ENCODE peak calls at places on chromosomes 1 and 21, in seven cellular contexts. One of them, this sample, is unnamed.

GRCh38 chr1:178940022-178940765 is 69.3 kb upstream of the ANGPTL1 start:
- DNase-seq in SK-N-SH: no peak
- DNase-seq in HCT116: no peak
- DNase-seq in IMR-90: peak; percentile 89
- DNase-seq in GM23248: peak; percentile 95
- DNase-seq in trophoblast cell: no peak
- DNase-seq in endodermal cell: peak; percentile 12
- DNase-seq in this sample: no peak

GRCh38 chr1:1614954-1615255 is 395 bp upstream of the MIB2 start:
- DNase-seq in SK-N-SH: no peak
- DNase-seq in HCT116: no peak
- DNase-seq in IMR-90: no peak
- DNase-seq in trophoblast cell: no peak
- DNase-seq in endodermal cell: no peak
- DNase-seq in GM23248: no peak
- DNase-seq in this sample: no peak

GRCh38 chr1:40389871-40390560 is 16.5 kb downstream of the SMAP2 start:
- DNase-seq in trophoblast cell: no peak
- DNase-seq in IMR-90: peak; percentile 93
- DNase-seq in endodermal cell: no peak
- DNase-seq in SK-N-SH: no peak
- DNase-seq in HCT116: no peak
- DNase-seq in GM23248: peak; percentile 90
- DNase-seq in this sample: no peak

GRCh38 chr1:183477986-183478781 is 5.9 kb downstream of the SMG7 start:
- DNase-seq in trophoblast cell: no peak
- DNase-seq in IMR-90: no peak
- DNase-seq in GM23248: no peak
- DNase-seq in HCT116: no peak
- DNase-seq in endodermal cell: no peak
- DNase-seq in SK-N-SH: no peak
- DNase-seq in this sample: no peak

GRCh38 chr1:245685111-245685810 is 530.5 kb downstream of the KIF26B start:
- DNase-seq in trophoblast cell: no peak
- DNase-seq in GM23248: no peak
- DNase-seq in SK-N-SH: no peak
- DNase-seq in IMR-90: no peak
- DNase-seq in endodermal cell: peak; percentile 45
- DNase-seq in HCT116: no peak
- DNase-seq in this sample: no peak

GRCh38 chr1:75969550-75969949 is 37.3 kb upstream of the ASB17 start:
- DNase-seq in SK-N-SH: no peak
- DNase-seq in trophoblast cell: no peak
- DNase-seq in endodermal cell: no peak
- DNase-seq in HCT116: no peak
- DNase-seq in GM23248: peak; percentile 49
- DNase-seq in IMR-90: peak; percentile 48
- DNase-seq in this sample: peak; percentile 59

GRCh38 chr1:222994506-222995229 is 148.4 kb downstream of the TLR5 start:
- DNase-seq in endodermal cell: no peak
- DNase-seq in IMR-90: peak; percentile 73
- DNase-seq in trophoblast cell: no peak
- DNase-seq in HCT116: no peak
- DNase-seq in GM23248: peak; percentile 84
- DNase-seq in SK-N-SH: no peak
- DNase-seq in this sample: no peak

GRCh38 chr1:93219443-93219842 is 38.9 kb downstream of the CCDC18 start:
- DNase-seq in trophoblast cell: peak; percentile 64
- DNase-seq in SK-N-SH: no peak
- DNase-seq in IMR-90: no peak
- DNase-seq in HCT116: no peak
- DNase-seq in endodermal cell: no peak
- DNase-seq in GM23248: no peak
- DNase-seq in this sample: no peak

GRCh38 chr1:152461544-152461943 is 47.5 kb upstream of the CRNN start:
- DNase-seq in IMR-90: peak; percentile 38
- DNase-seq in SK-N-SH: peak; percentile 44
- DNase-seq in HCT116: peak; percentile 52
- DNase-seq in GM23248: peak; percentile 82
- DNase-seq in endodermal cell: peak; percentile 51
- DNase-seq in trophoblast cell: peak; percentile 70
- DNase-seq in this sample: no peak

GRCh38 chr1:32900956-32901822 is at the start of gene TMEM54:
- DNase-seq in IMR-90: peak; percentile 15
- DNase-seq in HCT116: no peak
- DNase-seq in trophoblast cell: peak; percentile 66
- DNase-seq in endodermal cell: peak; percentile 74
- DNase-seq in SK-N-SH: peak; percentile 83
- DNase-seq in GM23248: peak; percentile 70
- DNase-seq in this sample: no peak

GRCh38 chr1:13583964-13584791 is 546 bp downstream of the PDPN start:
- DNase-seq in trophoblast cell: no peak
- DNase-seq in HCT116: no peak
- DNase-seq in endodermal cell: peak; percentile 87
- DNase-seq in GM23248: peak; percentile 72
- DNase-seq in IMR-90: no peak
- DNase-seq in SK-N-SH: no peak
- DNase-seq in this sample: no peak

GRCh38 chr1:231590453-231591198 is 36.0 kb upstream of the DISC1 start:
- DNase-seq in endodermal cell: peak; percentile 78
- DNase-seq in trophoblast cell: peak; percentile 56
- DNase-seq in SK-N-SH: peak; percentile 60
- DNase-seq in GM23248: peak; percentile 84
- DNase-seq in IMR-90: peak; percentile 83
- DNase-seq in HCT116: peak; percentile 47
- DNase-seq in this sample: no peak

GRCh38 chr1:91876040-91876470 is 9.9 kb downstream of the TGFBR3 start:
- DNase-seq in IMR-90: no peak
- DNase-seq in GM23248: no peak
- DNase-seq in trophoblast cell: no peak
- DNase-seq in SK-N-SH: no peak
- DNase-seq in endodermal cell: peak; percentile 74
- DNase-seq in HCT116: no peak
- DNase-seq in this sample: no peak

GRCh38 chr1:71191520-71191919 is 110.7 kb upstream of the ZRANB2 start:
- DNase-seq in endodermal cell: no peak
- DNase-seq in HCT116: no peak
- DNase-seq in GM23248: no peak
- DNase-seq in trophoblast cell: no peak
- DNase-seq in SK-N-SH: no peak
- DNase-seq in IMR-90: no peak
- DNase-seq in this sample: no peak

GRCh38 chr1:38852780-38853179 is 6.8 kb downstream of the RRAGC start:
- DNase-seq in GM23248: no peak
- DNase-seq in trophoblast cell: no peak
- DNase-seq in IMR-90: no peak
- DNase-seq in HCT116: no peak
- DNase-seq in endodermal cell: no peak
- DNase-seq in SK-N-SH: no peak
- DNase-seq in this sample: no peak

GRCh38 chr1:87197156-87197555 is 131.5 kb upstream of the LMO4 start:
- DNase-seq in endodermal cell: no peak
- DNase-seq in IMR-90: peak; percentile 52
- DNase-seq in trophoblast cell: no peak
- DNase-seq in SK-N-SH: no peak
- DNase-seq in GM23248: peak; percentile 58
- DNase-seq in HCT116: no peak
- DNase-seq in this sample: no peak

GRCh38 chr1:223870617-223871574 is 25.1 kb upstream of the TP53BP2 start:
- DNase-seq in SK-N-SH: no peak
- DNase-seq in GM23248: no peak
- DNase-seq in HCT116: no peak
- DNase-seq in trophoblast cell: no peak
- DNase-seq in IMR-90: no peak
- DNase-seq in endodermal cell: peak; percentile 83
- DNase-seq in this sample: no peak

GRCh38 chr21:38402795-38403194 is 95.5 kb downstream of the ERG start:
- DNase-seq in SK-N-SH: no peak
- DNase-seq in IMR-90: no peak
- DNase-seq in trophoblast cell: no peak
- DNase-seq in HCT116: no peak
- DNase-seq in endodermal cell: no peak
- DNase-seq in GM23248: no peak
- DNase-seq in this sample: no peak

GRCh38 chr21:38402291-38402690 is 96.0 kb downstream of the ERG start:
- DNase-seq in IMR-90: no peak
- DNase-seq in SK-N-SH: no peak
- DNase-seq in endodermal cell: no peak
- DNase-seq in trophoblast cell: peak; percentile 62
- DNase-seq in HCT116: no peak
- DNase-seq in GM23248: no peak
- DNase-seq in this sample: peak; percentile 56

GRCh38 chr21:38400195-38400695 is 98.0 kb downstream of the ERG start:
- DNase-seq in GM23248: no peak
- DNase-seq in IMR-90: no peak
- DNase-seq in trophoblast cell: no peak
- DNase-seq in HCT116: no peak
- DNase-seq in SK-N-SH: no peak
- DNase-seq in endodermal cell: no peak
- DNase-seq in this sample: no peak

GRCh38 chr21:38404134-38404533 is 94.1 kb downstream of the ERG start:
- DNase-seq in IMR-90: no peak
- DNase-seq in HCT116: no peak
- DNase-seq in endodermal cell: no peak
- DNase-seq in GM23248: no peak
- DNase-seq in trophoblast cell: peak; percentile 37
- DNase-seq in SK-N-SH: no peak
- DNase-seq in this sample: no peak

GRCh38 chr21:38401527-38401926 is 96.8 kb downstream of the ERG start:
- DNase-seq in endodermal cell: no peak
- DNase-seq in HCT116: no peak
- DNase-seq in trophoblast cell: no peak
- DNase-seq in SK-N-SH: no peak
- DNase-seq in IMR-90: no peak
- DNase-seq in GM23248: no peak
- DNase-seq in this sample: no peak
- H3K9ac ChIP-seq in endodermal cell: no peak overlapping the region
- H3K9ac ChIP-seq in HCT116: no peak overlapping the region
- H3K9ac ChIP-seq in trophoblast cell: no peak overlapping the region
- H3K9ac ChIP-seq in SK-N-SH: no peak overlapping the region
- H3K9ac ChIP-seq in IMR-90: no peak overlapping the region
- H3K9ac ChIP-seq in GM23248: no peak overlapping the region
- H3K9ac ChIP-seq in this sample: peak overlapping the region; percentile 30

GRCh38 chr1:36387141-36387949 is 1.6 kb upstream of the STK40 start:
- DNase-seq in HCT116: no peak
- DNase-seq in GM23248: peak; percentile 96
- DNase-seq in trophoblast cell: peak; percentile 77
- DNase-seq in SK-N-SH: no peak
- DNase-seq in IMR-90: peak; percentile 76
- DNase-seq in endodermal cell: peak; percentile 86
- DNase-seq in this sample: no peak
- H3K4me3 ChIP-seq in HCT116: peak overlapping the region; percentile 50
- H3K4me3 ChIP-seq in GM23248: peak overlapping the region; percentile 65
- H3K4me3 ChIP-seq in trophoblast cell: no peak overlapping the region
- H3K4me3 ChIP-seq in SK-N-SH: peak overlapping the region; percentile 12
- H3K4me3 ChIP-seq in IMR-90: no peak overlapping the region
- H3K4me3 ChIP-seq in endodermal cell: peak overlapping the region; percentile 94
- H3K4me3 ChIP-seq in this sample: peak overlapping the region; percentile 89

GRCh38 chr1:2837823-2838222 is 36.3 kb upstream of the TTC34 start:
- DNase-seq in IMR-90: no peak
- DNase-seq in SK-N-SH: no peak
- DNase-seq in GM23248: no peak
- DNase-seq in trophoblast cell: no peak
- DNase-seq in endodermal cell: no peak
- DNase-seq in HCT116: no peak
- DNase-seq in this sample: no peak
- H3K9me3 ChIP-seq in IMR-90: peaks cover 43% of the 10 kb centered on the region
- H3K9me3 ChIP-seq in SK-N-SH: no peaks in the 10 kb centered on the region
- H3K9me3 ChIP-seq in GM23248: no peaks in the 10 kb centered on the region
- H3K9me3 ChIP-seq in trophoblast cell: peaks cover 39% of the 10 kb centered on the region
- H3K9me3 ChIP-seq in endodermal cell: peaks cover 32% of the 10 kb centered on the region
- H3K9me3 ChIP-seq in HCT116: no peaks in the 10 kb centered on the region
- H3K9me3 ChIP-seq in this sample: peaks cover 17% of the 10 kb centered on the region

DNA sequence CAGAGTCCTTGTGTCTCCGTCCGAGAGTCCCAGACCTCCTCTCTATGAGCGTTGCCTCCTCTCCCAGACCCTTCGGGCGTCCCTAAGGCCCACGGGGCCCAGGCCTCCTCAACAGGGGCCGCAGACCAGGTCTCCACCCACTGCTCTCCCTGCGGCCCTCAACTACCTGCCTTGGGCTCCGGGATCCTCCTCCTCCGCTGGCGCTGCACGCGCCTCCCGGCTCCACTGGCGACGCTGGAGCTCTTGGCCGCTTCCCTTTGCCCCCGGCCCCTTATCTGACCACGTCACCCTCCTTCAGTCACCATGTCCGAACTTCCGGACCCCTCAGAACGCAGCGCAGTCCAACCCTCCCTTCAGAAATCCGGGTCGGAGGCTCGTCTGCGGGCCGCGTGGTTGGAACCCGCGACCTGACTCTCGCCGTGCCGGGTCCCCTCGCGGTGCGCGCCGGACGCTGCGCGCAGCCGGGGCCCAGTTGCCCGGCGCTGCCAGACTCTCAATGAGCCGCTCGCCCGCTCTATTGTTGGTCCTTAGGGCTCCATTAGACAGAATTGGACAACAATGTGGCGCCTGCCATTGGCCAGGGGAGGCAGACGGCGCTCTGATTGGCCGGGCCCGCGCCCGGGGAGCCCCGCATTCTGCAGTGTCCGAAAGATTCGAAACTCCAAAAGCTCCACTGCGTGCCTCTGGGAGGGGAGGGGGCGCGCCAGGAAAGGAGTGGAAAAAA is at the start of gene DMRTA2:
- DNase-seq in HCT116: no peak
- DNase-seq in trophoblast cell: no peak
- DNase-seq in GM23248: no peak
- DNase-seq in IMR-90: no peak
- DNase-seq in endodermal cell: peak; percentile 91
- DNase-seq in SK-N-SH: peak; percentile 86
- DNase-seq in this sample: no peak
- H3K9ac ChIP-seq in HCT116: no peak within 1 kb of the TSS
- H3K9ac ChIP-seq in trophoblast cell: no peak within 1 kb of the TSS
- H3K9ac ChIP-seq in GM23248: no peak within 1 kb of the TSS
- H3K9ac ChIP-seq in IMR-90: no peak within 1 kb of the TSS
- H3K9ac ChIP-seq in endodermal cell: no peak within 1 kb of the TSS
- H3K9ac ChIP-seq in SK-N-SH: no peak within 1 kb of the TSS
- H3K9ac ChIP-seq in this sample: no peak within 1 kb of the TSS

GRCh38 chr1:161090617-161091016 is 1.3 kb upstream of the NECTIN4 start:
- DNase-seq in trophoblast cell: no peak
- DNase-seq in GM23248: no peak
- DNase-seq in HCT116: no peak
- DNase-seq in IMR-90: no peak
- DNase-seq in endodermal cell: peak; percentile 1
- DNase-seq in SK-N-SH: no peak
- DNase-seq in this sample: no peak

GRCh38 chr1:161086457-161086856 is 2.9 kb downstream of the NECTIN4 start:
- DNase-seq in GM23248: no peak
- DNase-seq in SK-N-SH: no peak
- DNase-seq in trophoblast cell: no peak
- DNase-seq in HCT116: no peak
- DNase-seq in IMR-90: no peak
- DNase-seq in endodermal cell: no peak
- DNase-seq in this sample: no peak

GRCh38 chr1:161089251-161089924 is at the start of gene NECTIN4:
- DNase-seq in HCT116: no peak
- DNase-seq in endodermal cell: peak; percentile 67
- DNase-seq in GM23248: no peak
- DNase-seq in IMR-90: no peak
- DNase-seq in SK-N-SH: no peak
- DNase-seq in trophoblast cell: peak; percentile 63
- DNase-seq in this sample: no peak

GRCh38 chr1:161089938-161090337 is 580 bp upstream of the NECTIN4 start:
- DNase-seq in IMR-90: no peak
- DNase-seq in endodermal cell: no peak
- DNase-seq in GM23248: no peak
- DNase-seq in trophoblast cell: no peak
- DNase-seq in HCT116: no peak
- DNase-seq in SK-N-SH: no peak
- DNase-seq in this sample: no peak

GRCh38 chr1:161088587-161089110 is 709 bp downstream of the NECTIN4 start:
- DNase-seq in HCT116: no peak
- DNase-seq in SK-N-SH: no peak
- DNase-seq in IMR-90: peak; percentile 63
- DNase-seq in GM23248: peak; percentile 78
- DNase-seq in endodermal cell: peak; percentile 35
- DNase-seq in trophoblast cell: no peak
- DNase-seq in this sample: no peak
- H3K4me3 ChIP-seq in HCT116: no peak overlapping the region
- H3K4me3 ChIP-seq in SK-N-SH: no peak overlapping the region
- H3K4me3 ChIP-seq in IMR-90: no peak overlapping the region
- H3K4me3 ChIP-seq in GM23248: no peak overlapping the region
- H3K4me3 ChIP-seq in endodermal cell: no peak overlapping the region
- H3K4me3 ChIP-seq in trophoblast cell: peak overlapping the region; percentile 38
- H3K4me3 ChIP-seq in this sample: peak overlapping the region; percentile 41

This sample was measured in keratinocyte.